ENCODE peak calls at places on chromosomes 5 and 9, in eight cellular contexts. A, V, C, D, W, H, J and I are unnamed samples.

GRCh38 chr5:1882337-1883119 is at the start of gene IRX4:
- DNase-seq in J (no peak), C (peak; percentile 10), W (peak; percentile 45), V (no peak), D (no peak), H (peak; percentile 82), A (peak; percentile 50), I (peak; percentile 59)

GRCh38 chr5:123450641-123451421 is 27.6 kb upstream of the CEP120 start:
- DNase-seq in C (peak; percentile 18), J (peak; percentile 3), D (no peak), V (peak; percentile 70), A (no peak), H (no peak), W (peak; percentile 7), I (peak; percentile 64)

GRCh38 chr5:147467973-147468508 is 41.8 kb downstream of the DPYSL3 start:
- DNase-seq in D (no peak), A (no peak), C (peak; percentile 58), J (no peak), W (peak; percentile 15), V (no peak), H (no peak), I (no peak)

GRCh38 chr5:143229896-143230675 is 173.4 kb downstream of the NR3C1 start:
- DNase-seq in D (no peak), A (no peak), H (peak; percentile 66), J (no peak), C (peak; percentile 53), V (no peak), W (peak; percentile 74), I (peak; percentile 46)

GRCh38 chr5:94082405-94082804 is 341.0 kb upstream of the POU5F2 start:
- DNase-seq in W (no peak), H (no peak), D (no peak), A (no peak), C (no peak), V (no peak), J (no peak), I (no peak)

GRCh38 chr5:52897238-52897614 is 91.9 kb upstream of the ITGA2 start:
- DNase-seq in J (no peak), W (no peak), V (no peak), D (no peak), C (no peak), H (no peak), A (no peak), I (no peak)

GRCh38 chr9:7239708-7240107 is 481.9 kb downstream of the KDM4C start:
- DNase-seq in C (no peak), W (no peak), J (no peak), V (no peak), A (no peak), H (no peak), D (no peak), I (no peak)

GRCh38 chr5:95178046-95178651 is 106.7 kb downstream of the MCTP1 start:
- DNase-seq in W (peak; percentile 3), D (peak; percentile 85), C (peak; percentile 24), H (peak; percentile 96), V (peak; percentile 91), A (no peak), J (peak; percentile 98), I (no peak)

GRCh38 chr9:134533850-134534585 is 107.6 kb upstream of the COL5A1 start:
- DNase-seq in D (no peak), A (no peak), V (no peak), H (no peak), W (no peak), C (no peak), J (peak; percentile 62), I (no peak)

GRCh38 chr5:1430121-1430795 is 15.0 kb downstream of the SLC6A3 start:
- DNase-seq in J (no peak), D (no peak), C (no peak), V (no peak), H (peak; percentile 26), A (no peak), W (no peak), I (no peak)

GRCh38 chr9:85208666-85209065 is 533.1 kb downstream of the AGTPBP1 start:
- DNase-seq in H (no peak), A (no peak), D (no peak), W (no peak), J (no peak), V (no peak), C (peak; percentile 65), I (no peak)

GRCh38 chr9:76180541-76180940 is 213.7 kb downstream of the RFK start:
- DNase-seq in A (no peak), V (no peak), W (peak; percentile 39), J (peak; percentile 71), C (peak; percentile 55), H (peak; percentile 74), D (peak; percentile 71), I (peak; percentile 59)

GRCh38 chr9:101512116-101512515 is 21.5 kb upstream of the RNF20 start:
- DNase-seq in D (no peak), A (no peak), H (no peak), V (no peak), J (no peak), W (peak; percentile 47), C (no peak), I (no peak)

GRCh38 chr5:149221326-149221725 is 50.3 kb upstream of the AFAP1L1 start:
- DNase-seq in W (no peak), V (no peak), J (peak; percentile 68), H (no peak), D (no peak), C (peak; percentile 60), A (no peak), I (no peak)

GRCh38 chr5:133744909-133745308 is 132.6 kb upstream of the FSTL4 start:
- DNase-seq in J (no peak), H (peak; percentile 13), V (no peak), D (no peak), W (no peak), A (no peak), C (no peak), I (no peak)

GRCh38 chr9:135478858-135479468 is 619 bp upstream of the PPP1R26 start:
- DNase-seq in J (no peak), A (peak; percentile 80), C (peak; percentile 28), W (peak; percentile 66), D (no peak), V (peak; percentile 32), H (peak; percentile 73), I (peak; percentile 24)

GRCh38 chr9:120852240-120853018 is 9.7 kb upstream of the PSMD5 start:
- DNase-seq in W (no peak), H (no peak), A (no peak), C (no peak), V (no peak), J (peak; percentile 40), D (no peak), I (no peak)

GRCh38 chr5:144469106-144469505 is 298.4 kb downstream of the KCTD16 start:
- DNase-seq in D (no peak), C (peak; percentile 21), V (no peak), W (peak; percentile 59), H (no peak), J (peak; percentile 65), A (no peak), I (no peak)

GRCh38 chr9:26066237-26066636 is 388.0 kb upstream of the TUSC1 start:
- DNase-seq in V (no peak), D (no peak), H (no peak), C (no peak), W (no peak), A (no peak), J (no peak), I (no peak)
- H3K4me3 ChIP-seq in V (no peak overlapping the region), D (no peak overlapping the region), H (no peak overlapping the region), C (no peak overlapping the region), W (no peak overlapping the region), A (no peak overlapping the region), J (no peak overlapping the region), I (no peak overlapping the region)

GRCh38 chr9:89448821-89449220 is 49.1 kb downstream of the SEMA4D start:
- DNase-seq in W (no peak), D (no peak), A (peak; percentile 59), H (no peak), C (no peak), V (no peak), J (no peak), I (no peak)
- H3K4me3 ChIP-seq in W (no peak overlapping the region), D (no peak overlapping the region), A (no peak overlapping the region), H (no peak overlapping the region), C (no peak overlapping the region), V (no peak overlapping the region), J (no peak overlapping the region), I (no peak overlapping the region)

GRCh38 chr9:93065321-93065720 is 6.8 kb downstream of the SUSD3 start:
- DNase-seq in J (no peak), H (no peak), D (no peak), V (no peak), W (no peak), C (no peak), A (no peak), I (no peak)

GRCh38 chr9:93062364-93062763 is 3.9 kb downstream of the SUSD3 start:
- DNase-seq in J (no peak), D (no peak), W (no peak), H (peak; percentile 59), C (no peak), V (no peak), A (no peak), I (no peak)

GRCh38 chr9:93061791-93062299 is 3.3 kb downstream of the SUSD3 start:
- DNase-seq in A (no peak), H (peak; percentile 74), C (no peak), V (no peak), J (no peak), W (no peak), D (no peak), I (no peak)

GRCh38 chr9:93066978-93067603 is 8.6 kb downstream of the SUSD3 start:
- DNase-seq in V (no peak), C (no peak), H (no peak), J (no peak), W (no peak), D (no peak), A (no peak), I (no peak)

DNA sequence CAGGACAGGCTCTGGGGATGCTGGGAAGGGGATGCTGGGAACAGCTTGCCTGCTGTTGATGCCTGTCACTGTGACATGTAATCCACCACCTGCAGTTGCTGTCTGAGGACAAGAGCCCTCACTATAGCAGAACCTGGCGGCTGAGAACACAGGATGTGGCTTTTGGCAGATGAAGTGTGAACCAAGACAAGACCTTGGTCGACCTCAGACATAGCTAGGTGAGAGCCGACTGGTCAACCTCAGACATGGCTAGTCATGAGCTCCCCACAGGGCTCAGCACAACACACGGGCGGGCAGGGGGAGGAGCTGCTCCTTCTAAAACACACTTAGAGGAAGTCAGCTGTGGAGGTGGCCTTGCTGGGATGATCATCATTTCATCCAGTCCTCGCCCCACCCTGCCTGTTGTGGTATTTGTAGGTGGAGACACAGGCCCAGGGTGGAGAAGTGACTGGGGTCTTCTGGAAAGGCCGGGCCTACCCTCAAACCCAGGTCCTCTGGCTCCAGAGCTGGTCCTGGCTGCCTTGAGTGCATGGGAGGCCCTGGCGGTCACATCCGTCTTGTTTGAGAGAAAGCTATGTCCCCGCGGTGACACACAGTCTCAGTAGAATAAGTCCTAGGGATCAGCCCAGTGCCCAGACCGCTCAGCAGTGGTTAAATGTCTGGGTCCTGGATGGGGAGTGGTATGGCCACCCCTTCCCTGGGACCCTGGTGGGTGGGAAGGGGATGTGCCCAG is 6.1 kb downstream of the SUSD3 start:
- DNase-seq in J (peak; percentile 14), A (no peak), H (peak; percentile 63), C (no peak), D (no peak), V (no peak), W (no peak), I (no peak)
- H3K4me3 ChIP-seq in J (no peak overlapping the region), A (no peak overlapping the region), H (no peak overlapping the region), C (no peak overlapping the region), D (no peak overlapping the region), V (no peak overlapping the region), W (no peak overlapping the region), I (no peak overlapping the region)

DNA sequence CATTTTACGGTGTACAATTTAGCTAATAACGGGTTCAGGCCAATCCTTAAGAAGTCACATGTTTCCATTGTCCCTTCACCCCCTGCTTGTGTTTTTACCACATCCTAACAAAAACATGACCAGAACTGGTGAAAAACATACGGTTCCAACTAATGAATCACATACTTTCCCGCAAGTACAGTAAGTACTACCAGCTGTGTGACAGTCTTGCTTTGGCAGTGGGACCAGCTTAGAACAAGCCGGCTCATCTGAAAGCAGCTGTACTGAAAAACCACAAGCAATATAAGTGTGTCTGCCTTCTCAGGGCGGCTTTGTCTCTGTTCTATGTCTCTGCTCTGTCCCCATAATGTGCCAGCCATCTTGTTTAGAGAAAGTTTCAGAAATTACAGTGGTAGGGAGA is 242.5 kb downstream of the BNC2 start:
- DNase-seq in H (no peak), C (peak; percentile 98), D (peak; percentile 94), V (peak; percentile 92), W (peak; percentile 97), J (peak; percentile 97), A (peak; percentile 33), I (no peak)
- H3K4me3 ChIP-seq in H (no peak overlapping the region), C (peak overlapping the region; percentile 23), D (no peak overlapping the region), V (peak overlapping the region; percentile 15), W (peak overlapping the region; percentile 50), J (no peak overlapping the region), A (no peak overlapping the region), I (no peak overlapping the region)